ENCODE peak calls at places on chromosomes 3 and 15, in five cellular contexts. One of them, this sample, is unnamed.

GRCh38 chr3:62189376-62189698 is 184.0 kb downstream of the FEZF2 start:
- DNase-seq in pons: no peak
- DNase-seq in transverse colon: no peak
- DNase-seq in ELR: no peak
- DNase-seq in T-helper 1 cell: no peak
- DNase-seq in this sample: no peak

GRCh38 chr3:177379045-177379444 is 181.8 kb upstream of the TBL1XR1 start:
- DNase-seq in T-helper 1 cell: no peak
- DNase-seq in transverse colon: no peak
- DNase-seq in pons: no peak
- DNase-seq in ELR: peak
- DNase-seq in this sample: no peak

GRCh38 chr3:42224658-42225421 is 41.1 kb downstream of the CCK start:
- DNase-seq in pons: no peak
- DNase-seq in transverse colon: no peak
- DNase-seq in T-helper 1 cell: no peak
- DNase-seq in ELR: peak
- DNase-seq in this sample: no peak

GRCh38 chr3:38588276-38588971 is 61.1 kb downstream of the SCN5A start:
- DNase-seq in pons: no peak
- DNase-seq in ELR: no peak
- DNase-seq in transverse colon: peak
- DNase-seq in T-helper 1 cell: no peak
- DNase-seq in this sample: no peak

GRCh38 chr3:98600412-98601095 is 7.1 kb upstream of the CPOX start:
- DNase-seq in pons: no peak
- DNase-seq in ELR: no peak
- DNase-seq in transverse colon: no peak
- DNase-seq in T-helper 1 cell: no peak
- DNase-seq in this sample: no peak

GRCh38 chr15:77282333-77282732 is 137.6 kb downstream of the PEAK1 start:
- DNase-seq in ELR: peak
- DNase-seq in pons: peak
- DNase-seq in T-helper 1 cell: no peak
- DNase-seq in transverse colon: no peak
- DNase-seq in this sample: no peak

GRCh38 chr3:183988216-183988790 is 29.4 kb downstream of the ABCC5 start:
- DNase-seq in ELR: peak
- DNase-seq in transverse colon: no peak
- DNase-seq in T-helper 1 cell: no peak
- DNase-seq in pons: no peak
- DNase-seq in this sample: no peak

GRCh38 chr3:194296448-194296831 is 54.7 kb downstream of the CPN2 start:
- DNase-seq in T-helper 1 cell: no peak
- DNase-seq in pons: no peak
- DNase-seq in transverse colon: no peak
- DNase-seq in ELR: peak
- DNase-seq in this sample: no peak

GRCh38 chr3:15581471-15582394 is 19.6 kb downstream of the HACL1 start:
- DNase-seq in T-helper 1 cell: no peak
- DNase-seq in transverse colon: no peak
- DNase-seq in ELR: no peak
- DNase-seq in pons: no peak
- DNase-seq in this sample: no peak

GRCh38 chr3:160227389-160227788 is 2.2 kb downstream of the C3orf80 start:
- DNase-seq in T-helper 1 cell: no peak
- DNase-seq in ELR: no peak
- DNase-seq in transverse colon: no peak
- DNase-seq in pons: no peak
- DNase-seq in this sample: no peak

GRCh38 chr3:128845119-128845518 is 34.3 kb upstream of the ACAD9 start:
- DNase-seq in T-helper 1 cell: no peak
- DNase-seq in transverse colon: no peak
- DNase-seq in pons: no peak
- DNase-seq in ELR: peak
- DNase-seq in this sample: no peak

GRCh38 chr3:146322216-146322615 is 71.3 kb upstream of the PLSCR4 start:
- DNase-seq in T-helper 1 cell: no peak
- DNase-seq in pons: no peak
- DNase-seq in ELR: no peak
- DNase-seq in transverse colon: no peak
- DNase-seq in this sample: no peak

GRCh38 chr15:33021806-33022389 is 172.6 kb downstream of the FMN1 start:
- DNase-seq in T-helper 1 cell: no peak
- DNase-seq in pons: peak
- DNase-seq in ELR: peak
- DNase-seq in transverse colon: no peak
- DNase-seq in this sample: no peak

GRCh38 chr3:123723527-123724168 is 138.8 kb upstream of the HACD2 start:
- DNase-seq in ELR: peak
- DNase-seq in pons: peak
- DNase-seq in T-helper 1 cell: no peak
- DNase-seq in transverse colon: peak
- DNase-seq in this sample: no peak

GRCh38 chr15:75786564-75786925 is 56.7 kb upstream of the UBE2Q2 start:
- DNase-seq in T-helper 1 cell: no peak
- DNase-seq in ELR: no peak
- DNase-seq in transverse colon: no peak
- DNase-seq in pons: no peak
- DNase-seq in this sample: no peak

GRCh38 chr15:35986072-35986666 is 440.2 kb upstream of the DPH6 start:
- DNase-seq in ELR: no peak
- DNase-seq in transverse colon: no peak
- DNase-seq in pons: no peak
- DNase-seq in T-helper 1 cell: no peak
- DNase-seq in this sample: no peak

GRCh38 chr15:53808058-53808703 is 48.7 kb upstream of the WDR72 start:
- DNase-seq in ELR: peak
- DNase-seq in pons: peak
- DNase-seq in transverse colon: no peak
- DNase-seq in T-helper 1 cell: no peak
- DNase-seq in this sample: no peak

GRCh38 chr3:47868306-47868705 is 65.4 kb downstream of the DHX30 start:
- DNase-seq in transverse colon: no peak
- DNase-seq in pons: no peak
- DNase-seq in T-helper 1 cell: no peak
- DNase-seq in ELR: no peak
- DNase-seq in this sample: no peak

GRCh38 chr3:125331243-125331642 is 43.9 kb downstream of the ZNF148 start:
- DNase-seq in T-helper 1 cell: no peak
- DNase-seq in pons: no peak
- DNase-seq in ELR: no peak
- DNase-seq in transverse colon: no peak
- DNase-seq in this sample: no peak

GRCh38 chr3:53046171-53047170 is 598 bp upstream of the SFMBT1 start:
- DNase-seq in pons: peak
- DNase-seq in T-helper 1 cell: peak
- DNase-seq in transverse colon: peak
- DNase-seq in ELR: peak
- DNase-seq in this sample: peak

GRCh38 chr15:44706946-44707636 is 4.0 kb downstream of the PATL2 start:
- DNase-seq in ELR: no peak
- DNase-seq in T-helper 1 cell: no peak
- DNase-seq in transverse colon: peak
- DNase-seq in pons: no peak
- DNase-seq in this sample: no peak

GRCh38 chr3:170815340-170815739 is 54.7 kb downstream of the RPL22L1 start:
- DNase-seq in T-helper 1 cell: no peak
- DNase-seq in transverse colon: peak
- DNase-seq in pons: no peak
- DNase-seq in ELR: no peak
- DNase-seq in this sample: no peak

GRCh38 chr3:9786209-9786739 is 6.0 kb downstream of the TADA3 start:
- DNase-seq in ELR: no peak
- DNase-seq in transverse colon: no peak
- DNase-seq in T-helper 1 cell: no peak
- DNase-seq in pons: no peak
- DNase-seq in this sample: no peak

GRCh38 chr3:48548165-48548564 is 8.4 kb downstream of the PFKFB4 start:
- DNase-seq in T-helper 1 cell: no peak
- DNase-seq in ELR: no peak
- DNase-seq in transverse colon: no peak
- DNase-seq in pons: no peak
- DNase-seq in this sample: no peak

GRCh38 chr3:138818175-138818574 is 16.6 kb downstream of the PIK3CB start:
- DNase-seq in T-helper 1 cell: no peak
- DNase-seq in transverse colon: no peak
- DNase-seq in ELR: no peak
- DNase-seq in pons: peak
- DNase-seq in this sample: no peak

GRCh38 chr15:56016281-56016680 is 22.9 kb upstream of the NEDD4 start:
- DNase-seq in transverse colon: no peak
- DNase-seq in ELR: no peak
- DNase-seq in T-helper 1 cell: no peak
- DNase-seq in pons: no peak
- DNase-seq in this sample: no peak

GRCh38 chr15:40379853-40380252 is 2.7 kb upstream of the KNSTRN start:
- DNase-seq in T-helper 1 cell: no peak
- DNase-seq in transverse colon: peak
- DNase-seq in pons: peak
- DNase-seq in ELR: peak
- DNase-seq in this sample: no peak